ENCODE peak calls at places on chromosomes 7 and 10, in seven cellular contexts. S, B, T, X, L, I and V are unnamed samples. For H3K36me3, the result is how much of the 10 kb centered on the place peaks cover.

GRCh38 chr10:127576751-127577161 is 27.6 kb downstream of the NPS start:
- DNase-seq in S (no peak), B (no peak), T (no peak), X (no peak), L (no peak), I (peak), V (no peak)

GRCh38 chr10:68146133-68146532 is 36.8 kb downstream of the MYPN start:
- DNase-seq in S (no peak), B (no peak), T (no peak), X (no peak), L (no peak), I (no peak), V (no peak)

GRCh38 chr7:6163402-6163801 is 109.0 kb downstream of the CYTH3 start:
- DNase-seq in S (no peak), B (no peak), T (no peak), X (no peak), L (no peak), I (no peak), V (no peak)

GRCh38 chr7:28672397-28672797 is 260.1 kb downstream of the CREB5 start:
- DNase-seq in S (no peak), B (no peak), T (peak), X (no peak), L (no peak), I (no peak), V (no peak)

GRCh38 chr10:12042409-12042796 is 206 bp downstream of the UPF2 start:
- DNase-seq in S (peak), B (peak), T (peak), X (peak), L (peak), I (peak), V (no peak)

GRCh38 chr10:5317547-5318107 is 47.1 kb upstream of the UCN3 start:
- DNase-seq in S (peak), B (no peak), T (peak), X (no peak), L (peak), I (no peak), V (peak)

GRCh38 chr10:46070749-46071148 is 24.7 kb upstream of the MSMB start:
- DNase-seq in S (no peak), B (no peak), T (no peak), X (peak), L (no peak), I (no peak), V (no peak)

GRCh38 chr7:20172736-20173334 is 44.3 kb downstream of the MACC1 start:
- DNase-seq in S (peak), B (no peak), T (peak), X (peak), L (peak), I (no peak), V (no peak)

GRCh38 chr7:15248514-15248913 is 313.3 kb downstream of the AGMO start:
- DNase-seq in S (no peak), B (no peak), T (no peak), X (no peak), L (no peak), I (no peak), V (no peak)

GRCh38 chr7:142629588-142630260 is 119.5 kb upstream of the PRSS1 start:
- DNase-seq in S (no peak), B (no peak), T (peak), X (no peak), L (no peak), I (no peak), V (no peak)

DNA sequence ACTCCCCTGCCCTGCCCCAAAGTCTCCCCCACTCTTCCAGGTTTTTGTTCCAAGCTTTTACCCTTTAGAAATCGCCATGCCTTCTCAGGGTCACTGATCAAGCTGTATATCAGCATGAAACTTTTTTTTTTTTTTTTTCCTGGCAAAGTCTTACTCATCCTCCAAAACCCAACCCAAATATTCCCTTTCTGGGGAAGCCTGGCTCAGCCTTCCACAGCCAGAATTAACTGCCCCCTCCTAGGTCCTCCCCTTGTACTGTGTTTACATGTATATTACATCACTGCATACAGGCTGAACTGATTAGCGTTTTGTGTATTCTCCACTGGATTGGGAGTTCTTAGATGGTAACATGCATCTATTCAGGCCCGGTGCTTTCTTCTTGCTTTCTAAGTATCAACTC is 4.6 kb upstream of the NOBOX start:
- DNase-seq in S (no peak), B (no peak), T (no peak), X (no peak), L (no peak), I (no peak), V (no peak)
- H3K4me3 ChIP-seq in S (no peak), B (no peak), T (no peak), X (no peak), L (no peak), I (no peak), V (no peak)

GRCh38 chr10:6408799-6409198 is 171.3 kb downstream of the PRKCQ start:
- DNase-seq in S (no peak), B (no peak), T (no peak), X (no peak), L (no peak), I (no peak), V (no peak)

GRCh38 chr10:6407034-6407721 is 172.9 kb downstream of the PRKCQ start:
- DNase-seq in S (no peak), B (no peak), T (no peak), X (no peak), L (no peak), I (no peak), V (no peak)

GRCh38 chr10:6404127-6405072 is 175.7 kb downstream of the PRKCQ start:
- DNase-seq in S (no peak), B (no peak), T (peak), X (no peak), L (no peak), I (no peak), V (no peak)

GRCh38 chr10:6405713-6406112 is 174.4 kb downstream of the PRKCQ start:
- DNase-seq in S (no peak), B (no peak), T (no peak), X (no peak), L (no peak), I (no peak), V (no peak)

DNA sequence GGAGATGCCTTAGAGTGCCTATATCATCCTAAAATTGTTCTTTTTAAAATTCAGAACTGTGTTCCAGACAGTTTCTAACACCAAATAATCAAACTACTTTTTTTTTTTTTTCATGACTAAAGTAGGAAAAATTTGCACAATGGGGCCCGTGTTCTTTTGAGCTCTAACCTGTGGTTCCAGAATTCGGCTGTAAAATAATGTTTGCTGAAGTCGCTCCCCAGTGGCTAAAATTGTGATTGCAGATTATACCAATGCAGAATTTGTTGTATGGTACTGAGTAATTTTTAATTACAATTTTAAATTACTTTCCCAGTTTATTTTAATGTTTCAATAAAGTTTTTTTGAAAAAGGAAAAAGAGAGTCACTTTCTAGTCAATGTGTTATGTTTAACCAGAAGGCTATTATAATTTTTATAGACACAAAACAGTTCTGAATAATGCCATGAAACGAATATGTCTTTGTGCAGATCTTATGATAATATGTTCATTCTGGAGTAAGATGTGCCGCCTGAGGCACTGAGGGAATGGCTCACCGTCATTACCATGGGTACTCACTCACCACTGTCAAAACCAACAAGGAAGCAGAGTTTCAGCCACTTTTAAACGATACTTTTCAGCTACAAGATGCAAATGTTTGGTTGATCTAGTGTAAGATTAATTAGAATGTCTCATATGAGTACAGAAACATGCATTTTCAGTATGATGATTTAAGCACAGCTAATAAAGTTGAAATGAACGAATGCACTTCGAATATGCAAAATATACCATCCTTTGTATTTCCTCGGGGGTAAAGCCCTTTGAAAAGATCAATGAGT is 173.6 kb downstream of the PRKCQ start:
- DNase-seq in S (no peak), B (no peak), T (peak), X (no peak), L (no peak), I (no peak), V (no peak)
- TF ChIP-seq CTCF in S (no peak), B (no peak), T (peak), X (peak), L (peak), I (no peak), V (peak)

DNA sequence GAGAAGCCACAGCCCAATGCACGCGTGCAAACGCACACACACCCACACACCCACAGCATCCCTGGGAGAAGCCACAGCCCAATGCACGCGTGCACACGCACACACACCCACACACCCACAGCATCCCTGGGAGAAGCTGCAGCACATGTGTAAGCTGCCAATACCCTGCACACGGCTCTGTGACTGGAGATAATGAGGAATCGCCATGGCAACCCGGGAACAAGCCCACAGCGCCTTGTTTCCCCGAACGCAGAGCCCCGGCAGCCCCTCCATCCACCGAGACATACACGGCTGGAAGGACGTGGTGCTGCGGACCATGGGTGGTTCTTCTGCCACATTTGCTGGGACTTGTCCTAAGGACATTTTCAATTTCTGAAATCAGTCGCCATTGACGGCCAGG is 221.3 kb downstream of the PTPRN2 start:
- DNase-seq in S (no peak), B (peak), T (no peak), X (peak), L (no peak), I (no peak), V (no peak)
- H3K36me3 ChIP-seq in S (under half), B (under half), T (under half), X (under half), L (under half), I (under half), V (under half)

GRCh38 chr7:748446-748845 is 21.4 kb upstream of the PRKAR1B start:
- DNase-seq in S (no peak), B (peak), T (no peak), X (no peak), L (no peak), I (no peak), V (no peak)
- H3K4me3 ChIP-seq in S (no peak), B (no peak), T (no peak), X (no peak), L (no peak), I (no peak), V (no peak)

GRCh38 chr7:100091411-100092181 is 2.8 kb downstream of the COPS6 start:
- DNase-seq in S (no peak), B (no peak), T (no peak), X (no peak), L (peak), I (no peak), V (no peak)
- TF ChIP-seq CTCF in S (no peak), B (no peak), T (no peak), X (no peak), L (peak), I (no peak), V (no peak)

GRCh38 chr7:32045228-32045627 is 25.0 kb downstream of the PDE1C start:
- DNase-seq in S (no peak), B (no peak), T (no peak), X (no peak), L (no peak), I (no peak), V (no peak)

GRCh38 chr7:32042900-32043299 is 27.3 kb downstream of the PDE1C start:
- DNase-seq in S (no peak), B (no peak), T (no peak), X (no peak), L (no peak), I (no peak), V (no peak)

GRCh38 chr7:32043688-32044087 is 26.5 kb downstream of the PDE1C start:
- DNase-seq in S (no peak), B (no peak), T (peak), X (no peak), L (no peak), I (no peak), V (no peak)

GRCh38 chr7:32047075-32047474 is 23.1 kb downstream of the PDE1C start:
- DNase-seq in S (no peak), B (no peak), T (no peak), X (no peak), L (no peak), I (no peak), V (no peak)

DNA sequence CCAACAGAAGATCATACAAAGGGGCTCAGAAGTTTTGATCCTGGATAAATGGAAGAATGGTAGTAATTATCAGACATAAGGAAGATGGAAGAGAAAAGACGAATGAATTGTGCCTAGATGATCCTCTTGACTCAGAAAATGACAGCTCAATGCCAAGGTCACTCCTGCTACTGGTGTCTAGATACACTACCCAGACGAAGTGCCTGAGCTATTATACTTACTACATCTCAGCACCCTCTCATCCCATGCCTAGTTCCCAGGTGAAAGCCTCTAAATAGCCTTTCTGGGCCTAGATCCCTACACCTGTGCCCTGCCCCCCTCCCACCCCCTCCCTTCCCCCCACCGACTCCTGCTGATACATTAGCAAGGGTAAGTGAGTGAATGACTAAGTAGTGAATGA is 25.5 kb downstream of the PDE1C start:
- DNase-seq in S (no peak), B (no peak), T (no peak), X (no peak), L (no peak), I (no peak), V (no peak)
- H3K36me3 ChIP-seq in S (under half), B (under half), T (under half), X (under half), L (under half), I (under half), V (under half)

DNA sequence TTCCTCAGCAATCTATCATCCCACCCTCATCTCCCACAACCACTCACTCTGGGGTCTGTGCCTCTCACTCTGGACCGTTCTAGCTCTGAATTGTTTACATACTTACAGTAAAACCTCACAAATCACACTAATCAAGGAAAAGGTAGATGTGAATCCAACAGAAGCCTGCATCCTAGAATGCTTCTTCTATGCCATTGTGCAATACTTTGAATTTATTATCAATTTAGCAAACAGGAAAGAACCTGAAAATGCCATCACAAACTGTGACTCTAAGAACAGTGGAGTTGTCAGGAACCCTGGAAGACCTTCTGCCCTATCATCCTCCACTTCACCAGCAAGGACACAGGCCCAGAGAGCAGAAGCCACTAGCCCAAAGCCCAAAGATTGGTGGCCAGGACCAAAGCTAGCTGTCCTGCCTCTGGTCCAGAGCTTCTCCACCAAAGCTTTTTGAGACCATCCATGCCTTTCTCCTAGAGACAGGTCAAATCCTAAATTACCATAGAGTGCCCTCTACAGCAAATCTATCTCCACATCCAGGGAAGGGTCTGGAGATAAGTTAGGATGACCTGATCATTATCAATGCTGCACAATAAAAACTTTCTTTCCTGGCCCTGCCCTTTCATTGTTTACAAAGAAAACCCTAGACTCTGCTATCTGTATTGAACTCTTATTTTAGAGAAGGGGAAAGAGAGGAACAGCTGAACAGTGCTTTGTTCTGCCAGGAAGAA is 2.4 kb downstream of the SORBS1 start:
- DNase-seq in S (no peak), B (no peak), T (no peak), X (no peak), L (no peak), I (no peak), V (no peak)
- H3K4me3 ChIP-seq in S (peak), B (no peak), T (no peak), X (peak), L (no peak), I (peak), V (no peak)

DNA sequence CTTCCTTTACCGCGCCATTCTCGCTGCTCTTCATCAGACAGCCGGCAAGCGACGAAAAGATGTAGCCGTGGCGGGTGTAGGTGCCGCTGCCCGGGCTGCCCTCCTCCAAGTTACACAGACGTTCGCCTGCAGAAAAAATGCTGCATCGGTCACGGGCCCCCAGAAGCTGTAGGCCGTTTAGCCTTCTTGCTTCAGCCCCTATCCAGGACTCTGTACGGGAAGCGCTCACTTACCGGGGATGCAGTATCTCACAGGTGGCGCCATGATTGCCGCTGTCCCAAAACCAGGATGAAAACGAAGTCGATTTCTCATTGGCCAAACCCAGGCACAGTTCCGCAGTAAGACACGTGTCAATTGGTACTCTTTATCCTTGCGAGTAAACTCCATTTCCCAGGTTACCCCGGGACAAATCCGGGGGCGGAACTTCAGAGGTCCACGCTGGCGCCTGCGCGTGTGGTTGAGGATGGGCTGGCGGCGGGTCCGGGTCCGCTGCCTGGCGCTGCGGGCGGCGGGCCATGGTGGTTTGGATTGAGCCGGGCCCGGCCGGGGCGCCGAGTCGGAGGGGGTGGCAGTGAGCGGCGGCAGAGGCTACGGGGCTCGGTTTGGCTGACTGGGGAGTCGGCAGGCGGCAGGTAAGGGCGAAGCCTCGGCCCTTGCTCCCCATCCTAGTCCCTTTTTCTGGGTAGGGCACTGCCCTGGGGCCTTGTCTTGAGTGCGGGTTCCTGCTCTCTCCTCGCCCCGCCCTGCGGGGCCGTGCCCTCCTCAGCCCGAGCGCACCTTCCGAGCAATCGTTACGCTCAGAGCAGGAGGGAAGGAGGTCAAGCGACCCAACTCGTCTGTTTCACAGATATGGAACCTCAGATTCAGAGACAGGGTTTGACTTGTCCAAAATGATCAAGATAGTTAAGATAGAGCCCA is at the start of the genes EXOSC1 and ZDHHC16:
- DNase-seq in S (peak), B (peak), T (peak), X (peak), L (peak), I (peak), V (peak)
- TF ChIP-seq CTCF in S (peak), B (no peak), T (no peak), X (no peak), L (peak), I (no peak), V (peak)

DNA sequence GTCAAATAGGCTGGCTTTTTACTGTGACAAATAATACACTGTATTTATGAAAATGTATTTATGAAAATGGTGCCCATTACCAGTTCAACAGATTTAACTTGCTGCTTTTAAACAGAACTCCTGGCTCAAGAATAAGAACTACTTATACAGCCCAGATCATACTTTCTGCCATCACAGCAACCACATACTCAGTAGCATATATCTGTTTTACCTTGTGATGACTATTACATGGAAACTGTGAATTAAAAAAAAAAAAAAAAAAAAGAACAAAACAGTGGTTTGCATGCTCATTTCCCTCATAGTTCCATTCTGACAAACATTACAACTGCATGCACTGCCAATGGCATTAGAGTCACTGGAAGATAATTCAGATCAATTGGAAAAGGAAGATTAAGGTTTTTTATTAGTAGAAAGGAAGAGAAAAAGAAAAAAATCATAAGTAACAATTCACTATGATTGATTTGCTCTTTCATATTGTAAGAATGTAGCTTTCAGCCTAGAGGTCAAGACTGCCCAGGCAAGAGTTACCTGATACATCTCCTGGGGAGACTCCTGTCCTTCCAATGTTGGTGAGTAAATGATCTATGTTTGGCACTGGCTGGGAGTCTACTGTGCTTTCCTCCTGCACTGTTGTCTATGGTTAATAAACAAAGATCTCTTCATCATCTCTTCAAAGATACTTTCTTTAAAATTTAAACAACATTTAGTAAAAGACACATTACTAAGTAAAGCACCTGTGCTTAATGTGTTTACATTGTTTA is 132.8 kb downstream of the ARHGAP21 start:
- DNase-seq in S (no peak), B (no peak), T (no peak), X (no peak), L (no peak), I (no peak), V (no peak)
- H3K36me3 ChIP-seq in S (half or more), B (under half), T (half or more), X (under half), L (half or more), I (half or more), V (under half)